ENCODE peak calls at places on chromosomes 3 and 15, in nine cellular contexts. X is lower lobe of right lung, T is sigmoid colon, S is ovary, H is thoracic aorta, O is left ventricle myocardium inferior, U is heart right ventricle, M is DND-41, C is neural progenitor cell. K is an unnamed sample. For H3K9me3, the result is how much of the 10 kb centered on the place peaks cover.

GRCh38 chr15:62363913-62364312 is 198.8 kb upstream of the C2CD4B start:
- DNase-seq in O (no peak), H (no peak), U (no peak), S (no peak), M (no peak), C (no peak), X (no peak), T (no peak), K (no peak)

GRCh38 chr15:27538325-27538724 is 560.8 kb downstream of the OCA2 start:
- DNase-seq in O (no peak), S (no peak), H (no peak), C (peak), U (no peak), X (no peak), T (no peak), M (no peak), K (no peak)

GRCh38 chr3:170431054-170431453 is 12.4 kb downstream of the CLDN11 start:
- DNase-seq in O (no peak), S (no peak), T (no peak), U (no peak), H (no peak), X (no peak), C (no peak), M (no peak), K (no peak)

GRCh38 chr15:69067296-69067695 is 52.8 kb downstream of the NOX5 start:
- DNase-seq in M (no peak), X (no peak), T (peak), S (no peak), C (no peak), H (no peak), U (no peak), O (no peak), K (no peak)

GRCh38 chr15:57216288-57216687 is 160.0 kb upstream of the CGNL1 start:
- DNase-seq in T (no peak), M (no peak), S (no peak), O (no peak), X (no peak), U (no peak), H (no peak), C (peak), K (no peak)

GRCh38 chr3:189270248-189270832 is 98.6 kb downstream of the TPRG1 start:
- DNase-seq in X (peak), S (peak), C (peak), H (no peak), T (no peak), M (peak), U (peak), O (peak), K (no peak)

GRCh38 chr15:45549831-45550230 is 27.3 kb upstream of the SLC30A4 start:
- DNase-seq in S (no peak), M (no peak), H (no peak), X (no peak), O (no peak), T (no peak), U (no peak), C (no peak), K (no peak)

GRCh38 chr3:126052196-126053058 is 31.5 kb downstream of the SLC41A3 start:
- DNase-seq in O (no peak), X (no peak), H (no peak), T (no peak), U (no peak), M (peak), S (no peak), C (no peak), K (no peak)

GRCh38 chr3:20043398-20043797 is 3.2 kb downstream of the KAT2B start:
- DNase-seq in X (peak), S (peak), C (no peak), H (peak), U (peak), M (peak), O (peak), T (peak), K (peak)

GRCh38 chr3:125025647-125026046 is 30.1 kb downstream of the HEG1 start:
- DNase-seq in U (no peak), O (no peak), X (no peak), H (no peak), M (no peak), T (no peak), C (no peak), S (no peak), K (no peak)

GRCh38 chr3:126555795-126556636 is 2.7 kb downstream of the C3orf22 start:
- DNase-seq in O (no peak), M (peak), S (no peak), T (peak), C (no peak), H (no peak), U (no peak), X (peak), K (no peak)

GRCh38 chr3:183185696-183186095 is 23.2 kb upstream of the LAMP3 start:
- DNase-seq in O (no peak), X (no peak), C (no peak), U (no peak), M (no peak), H (no peak), S (no peak), T (no peak), K (no peak)

GRCh38 chr3:72625616-72626337 is 222.5 kb downstream of the SHQ1 start:
- DNase-seq in U (no peak), T (no peak), O (no peak), C (no peak), X (no peak), H (no peak), S (no peak), M (no peak), K (no peak)

GRCh38 chr15:83016906-83017305 is 5.5 kb upstream of the C15orf40 start:
- DNase-seq in M (no peak), T (no peak), U (no peak), H (no peak), O (no peak), S (no peak), X (no peak), C (no peak), K (no peak)

GRCh38 chr15:87034886-87035285 is 955.2 kb downstream of the AGBL1 start:
- DNase-seq in U (no peak), X (no peak), T (no peak), H (no peak), S (no peak), O (no peak), C (no peak), M (no peak), K (no peak)
- H3K9me3 ChIP-seq in U (under half), X (under half), T (under half), H (under half), S (under half), O (under half), C (under half), M (under half), K (under half)

DNA sequence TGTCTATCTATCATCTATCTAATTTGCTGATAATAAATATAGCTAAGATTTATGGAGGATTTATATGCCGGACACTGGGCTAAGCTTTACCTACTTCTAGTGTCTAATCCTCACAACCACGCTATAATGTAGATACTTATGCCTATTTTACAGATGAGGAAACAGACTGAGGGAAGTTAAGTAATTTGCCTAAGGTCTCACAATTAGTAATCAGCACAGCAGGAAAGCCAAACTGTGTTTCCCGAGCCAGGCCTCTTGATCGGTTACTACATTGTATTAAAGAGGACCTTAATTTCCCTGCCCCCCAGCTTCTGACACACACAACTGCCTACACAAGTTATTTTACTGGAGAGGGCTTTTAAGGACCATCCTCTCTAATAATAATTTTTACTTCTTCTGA is 40.9 kb downstream of the ONECUT1 start:
- DNase-seq in S (no peak), X (no peak), U (no peak), O (no peak), T (no peak), C (no peak), H (no peak), M (no peak), K (no peak)
- H3K9me3 ChIP-seq in S (under half), X (under half), U (under half), O (under half), T (under half), C (under half), H (under half), M (under half), K (under half)

DNA sequence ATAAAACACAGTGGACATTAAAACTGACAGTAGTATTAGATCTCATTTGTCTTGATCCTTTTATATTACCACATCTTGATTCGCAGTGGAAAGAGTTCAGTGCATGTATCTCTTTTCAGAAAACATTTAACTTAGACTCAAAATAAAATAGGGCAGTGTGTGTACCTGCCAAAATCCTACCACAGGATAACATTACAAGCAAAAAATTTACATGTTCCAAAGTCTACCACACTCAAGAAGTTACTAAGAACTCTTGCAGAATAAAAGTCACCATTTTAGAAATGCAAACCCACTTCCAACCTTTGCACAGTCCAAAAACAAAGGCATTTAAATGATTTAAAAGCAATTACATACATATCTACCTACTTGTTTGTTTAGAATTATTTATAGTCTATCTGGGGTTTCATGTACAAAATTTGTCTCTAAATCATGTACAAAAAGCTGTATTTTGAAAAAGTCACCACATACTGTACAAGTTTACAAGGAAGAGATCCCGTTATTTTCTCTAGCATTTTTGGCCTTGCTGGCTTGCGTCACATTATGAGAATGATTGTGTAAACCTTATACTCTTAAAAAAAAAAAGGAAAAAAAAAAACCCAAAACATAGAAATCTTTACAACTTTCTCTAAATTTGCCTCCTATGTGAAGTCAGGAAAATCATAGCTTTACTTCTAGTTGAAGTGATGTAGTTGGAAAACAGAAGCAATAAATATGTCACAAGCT is 153.8 kb downstream of the ADAM10 start:
- DNase-seq in U (no peak), O (no peak), X (no peak), H (no peak), T (no peak), C (no peak), M (no peak), S (no peak), K (no peak)
- H3K9me3 ChIP-seq in U (under half), O (under half), X (under half), H (under half), T (under half), C (under half), M (under half), S (under half), K (under half)

GRCh38 chr3:140931-141330 is 55.6 kb upstream of the CHL1 start:
- DNase-seq in H (no peak), O (no peak), M (no peak), T (no peak), X (no peak), C (no peak), S (no peak), U (no peak), K (no peak)
- H3K9me3 ChIP-seq in H (under half), O (under half), M (under half), T (under half), X (under half), C (under half), S (under half), U (under half), K (under half)

DNA sequence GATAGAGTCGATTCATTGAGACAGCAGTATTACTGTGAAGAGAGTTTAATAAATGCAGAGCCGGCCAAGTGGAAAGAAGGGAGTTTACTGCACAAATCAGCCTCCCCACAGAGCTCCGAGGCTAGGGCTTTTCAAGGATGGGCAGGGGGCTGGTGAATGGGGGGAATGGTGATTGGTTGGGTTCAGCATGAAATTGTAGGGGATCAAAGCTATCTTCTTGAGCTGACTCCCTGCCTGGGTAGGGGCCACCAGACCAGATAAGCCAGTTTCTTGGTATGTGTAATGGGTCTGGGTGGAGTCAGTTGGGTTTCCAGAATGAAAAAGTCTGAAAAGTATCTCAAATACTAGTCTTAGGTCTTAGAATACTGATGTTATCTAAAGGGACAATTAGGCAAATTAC is 66.6 kb downstream of the SYNPR start:
- DNase-seq in U (no peak), X (no peak), H (no peak), T (no peak), S (no peak), M (no peak), C (peak), O (no peak), K (no peak)
- H3K9me3 ChIP-seq in U (under half), X (under half), H (under half), T (under half), S (under half), M (under half), C (under half), O (under half), K (under half)

DNA sequence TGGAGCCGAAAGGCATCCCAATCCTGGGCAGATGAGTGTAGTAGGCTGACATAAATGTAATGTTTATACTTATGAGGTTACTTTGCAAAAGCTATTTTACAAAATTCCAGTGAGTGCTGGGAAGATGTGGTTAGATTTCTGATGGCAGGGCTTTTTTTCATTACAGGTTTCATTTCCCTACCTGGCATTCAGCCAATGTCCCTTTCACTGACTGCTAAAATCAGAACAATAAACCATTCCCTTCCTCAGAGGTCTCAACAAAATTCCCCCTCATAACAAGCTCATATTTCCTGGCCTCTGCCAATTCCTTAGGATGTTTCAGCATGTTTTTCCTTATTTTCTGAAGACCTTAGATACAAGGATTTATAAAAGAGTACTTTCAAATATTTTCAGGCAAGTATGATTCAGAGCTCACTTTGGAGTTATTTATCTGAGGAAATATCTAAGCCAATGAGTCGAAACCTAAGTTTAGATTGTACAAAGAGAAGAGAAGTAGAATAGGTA is 40.9 kb upstream of the CCDC80 start:
- DNase-seq in X (no peak), U (no peak), C (no peak), M (no peak), S (no peak), H (no peak), O (no peak), T (no peak), K (no peak)
- H3K9me3 ChIP-seq in X (under half), U (under half), C (under half), M (under half), S (under half), H (under half), O (under half), T (under half), K (under half)

GRCh38 chr15:33055962-33056361 is 138.6 kb downstream of the FMN1 start:
- DNase-seq in O (no peak), H (no peak), U (no peak), S (no peak), M (no peak), C (no peak), X (no peak), T (no peak), K (no peak)

GRCh38 chr15:33048255-33048654 is 146.3 kb downstream of the FMN1 start:
- DNase-seq in U (no peak), X (no peak), O (no peak), S (no peak), C (peak), T (no peak), H (no peak), M (no peak), K (no peak)

GRCh38 chr15:33047077-33047476 is 147.4 kb downstream of the FMN1 start:
- DNase-seq in U (no peak), X (no peak), C (no peak), H (no peak), T (no peak), M (no peak), S (no peak), O (no peak), K (no peak)

DNA sequence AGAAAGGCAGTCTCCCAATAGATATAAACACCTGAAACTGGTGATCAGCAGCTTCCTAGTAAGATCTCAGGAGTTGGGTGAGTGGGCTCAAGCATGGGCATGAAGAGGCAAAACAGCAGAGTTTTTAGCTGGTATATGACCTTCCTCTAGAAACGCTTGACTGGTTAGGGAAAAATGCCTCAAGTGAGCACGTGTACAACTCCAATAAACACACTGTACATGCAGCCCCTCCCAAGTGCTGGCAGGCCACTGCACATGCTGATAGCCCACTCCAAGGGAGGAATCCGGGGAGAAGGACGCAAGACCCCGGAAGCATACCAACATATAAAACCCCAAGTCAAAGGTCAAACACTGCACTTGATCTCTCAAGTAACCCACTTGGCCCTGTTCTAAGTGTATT is 143.0 kb downstream of the FMN1 start:
- DNase-seq in X (no peak), O (no peak), T (no peak), C (no peak), M (no peak), U (no peak), H (no peak), S (no peak), K (no peak)
- H3K9me3 ChIP-seq in X (under half), O (under half), T (under half), C (under half), M (under half), U (under half), H (under half), S (under half), K (under half)

GRCh38 chr15:95148183-95148582 is 916.8 kb downstream of the MCTP2 start:
- DNase-seq in X (no peak), S (no peak), U (no peak), T (no peak), M (no peak), H (no peak), C (no peak), O (no peak), K (no peak)
- H3K9me3 ChIP-seq in X (under half), S (under half), U (under half), T (under half), M (under half), H (under half), C (under half), O (under half), K (under half)

GRCh38 chr15:87496109-87496508 is 760.4 kb downstream of the NTRK3 start:
- DNase-seq in U (no peak), X (no peak), O (no peak), H (no peak), M (no peak), C (no peak), S (no peak), T (no peak), K (no peak)
- H3K9me3 ChIP-seq in U (under half), X (under half), O (under half), H (under half), M (under half), C (under half), S (under half), T (under half), K (under half)

K was measured in T-helper 17 cell.